ENCODE peak calls at places on chromosomes 6 and 20, in five cellular contexts. C is CD4-positive, alpha-beta T cell; E is AG04450; O is nephron progenitor cell; G is epithelial cell of esophagus. A is an unnamed sample.

GRCh38 chr20:51059862-51060261 is 37.0 kb upstream of the KCNG1 start:
- DNase-seq in C (no peak), E (no peak), O (no peak), G (no peak), A (no peak)

GRCh38 chr6:51495016-51495805 is 592.2 kb downstream of the PKHD1 start:
- DNase-seq in C (no peak), E (no peak), O (no peak), G (no peak), A (no peak)

GRCh38 chr6:36954262-36954931 is at the start of gene PI16:
- DNase-seq in C (no peak), E (no peak), O (no peak), G (no peak), A (no peak)

GRCh38 chr6:5471044-5471443 is 209.7 kb downstream of the FARS2 start:
- DNase-seq in C (peak), E (peak), O (peak), G (peak), A (no peak)

GRCh38 chr6:148501178-148501590 is 158.5 kb downstream of the SASH1 start:
- DNase-seq in C (no peak), E (no peak), O (no peak), G (peak), A (peak)

GRCh38 chr20:16147916-16148315 is 425.3 kb downstream of the KIF16B start:
- DNase-seq in C (no peak), E (no peak), O (no peak), G (no peak), A (no peak)

GRCh38 chr6:152575186-152575585 is 62.0 kb downstream of the SYNE1 start:
- DNase-seq in C (no peak), E (no peak), O (no peak), G (no peak), A (no peak)

GRCh38 chr6:15519681-15520080 is 143.1 kb downstream of the DTNBP1 start:
- DNase-seq in C (no peak), E (no peak), O (no peak), G (no peak), A (no peak)

GRCh38 chr6:148415511-148416286 is 73.1 kb downstream of the SASH1 start:
- DNase-seq in C (no peak), E (no peak), O (no peak), G (no peak), A (no peak)

GRCh38 chr20:53963670-53964466 is 106.5 kb downstream of the BCAS1 start:
- DNase-seq in C (no peak), E (no peak), O (no peak), G (peak), A (no peak)

GRCh38 chr6:170048615-170049256 is 242.1 kb downstream of the DLL1 start:
- DNase-seq in C (no peak), E (no peak), O (no peak), G (no peak), A (no peak)

GRCh38 chr6:78868124-78868523 is 773 bp downstream of the IRAK1BP1 start:
- DNase-seq in C (no peak), E (no peak), O (no peak), G (no peak), A (no peak)

GRCh38 chr6:43768983-43769525 is 957 bp upstream of the VEGFA start:
- DNase-seq in C (no peak), E (peak), O (no peak), G (no peak), A (peak)

GRCh38 chr6:44045672-44046015 is 81.6 kb downstream of the MRPL14 start:
- DNase-seq in C (no peak), E (no peak), O (no peak), G (no peak), A (no peak)

GRCh38 chr6:111591901-111592461 is 13.7 kb downstream of the TRAF3IP2 start:
- DNase-seq in C (no peak), E (no peak), O (no peak), G (peak), A (no peak)